ENCODE peak calls at places on chromosomes 11 and 22, in four cellular contexts. A is GM23248, M is AG10803, U is pancreas. G is an unnamed sample.

GRCh38 chr11:127000291-127000968 is at the start of gene KIRREL3:
- DNase-seq in M (peak; percentile 48), A (peak; percentile 80), U (no peak), G (no peak)

GRCh38 chr22:39405346-39406085 is 5.9 kb downstream of the TAB1 start:
- DNase-seq in U (no peak), A (peak; percentile 88), M (peak; percentile 76), G (no peak)

GRCh38 chr11:112761911-112762685 is 199.1 kb upstream of the NCAM1 start:
- DNase-seq in U (no peak), A (no peak), M (no peak), G (no peak)

GRCh38 chr11:32888805-32889204 is 3.8 kb upstream of the QSER1 start:
- DNase-seq in M (peak; percentile 72), U (no peak), A (peak; percentile 65), G (no peak)

GRCh38 chr11:33860926-33861325 is 30.9 kb downstream of the LMO2 start:
- DNase-seq in M (no peak), U (peak; percentile 67), A (no peak), G (no peak)

GRCh38 chr22:31579835-31580242 is 82.2 kb downstream of the PISD start:
- DNase-seq in A (no peak), U (no peak), M (no peak), G (no peak)

GRCh38 chr22:44577391-44578114 is 79.5 kb upstream of the RTL6 start:
- DNase-seq in U (no peak), M (no peak), A (no peak), G (no peak)

GRCh38 chr11:64084146-64084961 is 48.6 kb downstream of the FLRT1 start:
- DNase-seq in U (no peak), M (no peak), A (no peak), G (no peak)

GRCh38 chr22:19904174-19904856 is 37.3 kb upstream of the COMT start:
- DNase-seq in A (no peak), M (no peak), U (no peak), G (no peak)

GRCh38 chr11:127042445-127042844 is 41.9 kb upstream of the KIRREL3 start:
- DNase-seq in U (no peak), A (peak; percentile 83), M (peak; percentile 90), G (no peak)

GRCh38 chr11:7651140-7651551 is 22.2 kb downstream of the CYB5R2 start:
- DNase-seq in A (peak; percentile 47), M (peak; percentile 36), U (no peak), G (no peak)

GRCh38 chr11:128502736-128503135 is 84.6 kb downstream of the ETS1 start:
- DNase-seq in U (no peak), M (peak; percentile 90), A (peak; percentile 93), G (no peak)

DNA sequence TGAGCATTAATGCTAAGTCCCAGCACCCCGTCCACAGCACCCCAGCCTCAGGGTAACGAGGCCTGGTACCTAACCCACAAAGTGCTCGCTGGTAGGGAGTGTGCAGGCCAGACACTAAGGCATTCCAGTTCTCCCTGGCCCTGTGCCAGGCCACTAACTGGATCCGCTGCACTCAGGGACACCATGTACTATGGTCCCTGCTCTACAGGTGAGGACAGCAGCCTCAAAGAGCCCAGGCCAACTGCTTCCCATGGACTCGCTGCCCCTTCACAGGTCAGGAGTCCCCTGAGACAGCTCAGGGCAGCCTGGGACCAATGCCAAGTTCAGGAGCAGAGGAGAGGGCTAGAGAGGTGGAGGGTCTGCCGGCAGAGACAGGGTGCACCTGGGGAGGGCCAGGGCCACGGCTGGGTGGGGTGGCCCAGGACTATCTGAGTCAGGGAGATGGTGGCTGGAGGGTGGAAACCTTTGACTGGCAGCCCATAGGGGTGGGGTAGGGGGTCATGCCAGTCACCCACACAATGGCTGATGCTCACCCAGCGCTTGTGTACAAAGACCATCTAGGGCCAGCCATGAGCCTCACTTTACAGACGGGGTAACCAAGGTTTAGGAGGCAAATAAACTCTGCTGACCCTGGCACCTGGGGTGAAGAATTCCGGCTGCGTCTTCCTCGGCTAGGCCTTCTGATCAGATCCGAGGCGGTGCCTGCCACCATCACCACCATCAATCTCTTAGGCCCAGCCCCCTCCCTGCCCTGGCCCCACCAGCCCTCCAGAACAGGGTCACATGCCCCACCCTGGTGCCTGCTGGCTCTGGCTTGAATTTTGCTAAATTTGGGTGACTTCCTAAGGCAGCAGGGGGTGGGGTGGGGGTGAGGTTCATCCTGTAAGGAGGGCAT is 5.6 kb downstream of the OSBPL5 start:
- DNase-seq in M (no peak), U (peak; percentile 33), A (peak; percentile 40), G (no peak)
- H3K4me3 ChIP-seq in M (peak overlapping the region; percentile 68), U (no peak overlapping the region), A (peak overlapping the region; percentile 78), G (peak overlapping the region; percentile 52)

GRCh38 chr11:65151500-65151899 is 17.2 kb upstream of the SYVN1 start:
- DNase-seq in U (no peak), M (no peak), A (no peak), G (no peak)

GRCh38 chr11:65152157-65152556 is 17.8 kb upstream of the SYVN1 start:
- DNase-seq in A (no peak), M (no peak), U (no peak), G (no peak)

GRCh38 chr11:65148657-65149056 is 14.3 kb upstream of the SYVN1 start:
- DNase-seq in A (no peak), M (no peak), U (no peak), G (no peak)

GRCh38 chr11:65147352-65148075 is 13.2 kb upstream of the SYVN1 start:
- DNase-seq in U (no peak), A (no peak), M (no peak), G (no peak)

GRCh38 chr11:65150513-65151271 is 16.4 kb upstream of the SYVN1 start:
- DNase-seq in M (peak; percentile 85), A (peak; percentile 96), U (peak; percentile 87), G (peak; percentile 44)
- H3K4me3 ChIP-seq in M (no peak overlapping the region), A (peak overlapping the region; percentile 30), U (no peak overlapping the region), G (no peak overlapping the region)

GRCh38 chr11:134068829-134069425 is at the start of gene JAM3:
- DNase-seq in U (peak; percentile 85), A (peak; percentile 99), M (peak; percentile 93), G (peak; percentile 97)
- H3K4me3 ChIP-seq in U (peak within 1 kb of the TSS; percentile 42), A (peak within 1 kb of the TSS; percentile 96), M (peak within 1 kb of the TSS; percentile 84), G (peak within 1 kb of the TSS; percentile 59)

DNA sequence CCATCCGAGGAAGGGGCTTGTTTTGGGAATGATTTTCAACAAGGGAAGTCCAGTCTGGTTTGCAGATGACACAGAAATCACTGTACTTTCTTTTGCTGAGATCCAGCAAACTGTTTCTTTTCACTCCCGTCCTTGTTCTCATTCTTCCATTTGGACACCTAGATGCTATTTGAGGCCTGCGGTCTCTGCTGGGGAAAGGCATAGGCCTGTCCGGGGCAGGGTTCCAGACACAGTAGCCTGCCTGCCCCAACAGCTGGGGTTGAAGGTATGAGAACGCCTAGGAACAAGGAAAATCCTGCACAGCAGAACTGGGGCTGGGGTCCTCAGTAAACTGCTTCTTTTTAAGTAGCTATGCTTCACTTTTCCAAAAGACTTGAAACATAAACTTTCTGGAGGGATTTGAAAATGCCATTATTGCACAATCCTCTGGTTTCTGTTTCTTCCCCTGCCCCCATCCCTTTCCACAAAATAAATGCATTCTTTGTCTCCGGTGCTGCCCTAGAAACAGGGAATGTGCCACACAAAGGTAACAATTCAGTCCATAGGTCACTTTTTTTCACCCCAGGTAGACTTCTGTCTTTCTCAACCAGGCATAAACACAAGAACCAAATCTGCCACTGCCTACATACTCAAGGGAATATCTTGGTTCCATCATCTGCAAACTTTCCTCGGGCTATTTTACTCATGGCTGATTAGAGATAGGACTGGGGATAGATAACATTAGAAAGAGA is 174.8 kb upstream of the MTMR2 start:
- DNase-seq in A (peak; percentile 49), M (peak; percentile 49), U (peak; percentile 25), G (no peak)
- H3K4me3 ChIP-seq in A (no peak overlapping the region), M (no peak overlapping the region), U (no peak overlapping the region), G (no peak overlapping the region)

GRCh38 chr22:46767249-46767985 is 5.0 kb downstream of the TBC1D22A start:
- DNase-seq in M (no peak), A (no peak), U (no peak), G (no peak)

GRCh38 chr22:46769706-46770105 is 7.3 kb downstream of the TBC1D22A start:
- DNase-seq in U (no peak), M (no peak), A (no peak), G (no peak)

GRCh38 chr22:46770726-46771125 is 8.3 kb downstream of the TBC1D22A start:
- DNase-seq in A (no peak), M (no peak), U (no peak), G (peak; percentile 79)

GRCh38 chr22:46770151-46770641 is 7.7 kb downstream of the TBC1D22A start:
- DNase-seq in A (no peak), M (no peak), U (no peak), G (no peak)

DNA sequence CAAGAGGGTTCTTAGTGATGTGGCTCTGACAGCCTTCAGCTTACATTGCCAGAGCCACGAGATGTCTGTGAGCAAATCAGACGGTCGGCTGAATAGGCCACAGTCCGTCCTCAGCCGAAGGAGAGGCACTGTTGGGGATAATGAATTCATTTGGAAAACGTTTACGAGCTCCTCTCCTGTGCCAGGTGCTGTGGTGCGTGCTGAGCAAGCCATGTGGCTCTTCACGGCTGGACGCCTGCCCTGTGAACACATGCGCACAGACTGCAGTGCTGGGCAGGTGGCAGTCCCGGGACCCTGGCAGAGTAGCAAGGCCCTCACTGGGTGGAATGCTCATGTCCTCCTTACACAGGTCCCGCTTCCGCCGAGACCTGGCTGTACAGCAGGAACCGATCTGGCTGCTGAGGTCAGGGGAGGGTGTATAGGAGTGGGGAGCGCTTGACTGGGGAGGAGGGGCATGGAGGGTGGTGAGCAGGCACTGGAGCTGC is 6.8 kb downstream of the TBC1D22A start:
- DNase-seq in M (no peak), A (no peak), U (no peak), G (peak; percentile 81)
- H3K4me3 ChIP-seq in M (no peak overlapping the region), A (no peak overlapping the region), U (no peak overlapping the region), G (no peak overlapping the region)

GRCh38 chr11:31817621-31818493 is 6.7 kb upstream of the PAX6 start:
- DNase-seq in A (no peak), U (peak; percentile 51), M (no peak), G (no peak)
- H3K4me3 ChIP-seq in A (peak overlapping the region; percentile 32), U (peak overlapping the region; percentile 5), M (peak overlapping the region; percentile 39), G (no peak overlapping the region)

GRCh38 chr22:48096846-48097665 is 1334.6 kb downstream of the TBC1D22A start:
- DNase-seq in U (no peak), M (no peak), A (no peak), G (no peak)
- H3K4me3 ChIP-seq in U (no peak overlapping the region), M (no peak overlapping the region), A (no peak overlapping the region), G (no peak overlapping the region)

DNA sequence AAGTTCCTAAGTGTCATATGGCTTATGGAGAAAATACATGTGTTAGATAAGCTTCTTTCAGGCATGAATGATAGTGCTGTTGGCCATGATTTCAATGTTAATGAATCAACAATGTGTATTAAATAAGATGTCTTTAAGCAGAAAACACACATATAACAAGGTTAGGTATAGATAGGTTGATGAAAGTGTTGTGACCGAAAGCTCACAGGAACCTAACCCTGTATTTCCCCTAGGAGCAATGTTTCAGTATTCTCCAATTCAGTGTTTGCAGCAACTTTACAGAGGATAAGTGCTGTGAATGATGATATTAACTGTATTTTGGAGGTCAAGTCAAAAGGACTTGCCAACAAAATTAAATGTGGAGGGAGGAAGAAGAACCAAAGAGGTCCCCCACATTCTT is 82.8 kb upstream of the PRDM11 start:
- DNase-seq in A (no peak), U (no peak), M (no peak), G (no peak)
- H3K4me3 ChIP-seq in A (no peak overlapping the region), U (no peak overlapping the region), M (no peak overlapping the region), G (no peak overlapping the region)